ENCODE peak calls at places on chromosomes 11 and 22, in ten cellular contexts. O, G, K, T, W, P, Y, B, J and V are unnamed samples.

GRCh38 chr22:43198936-43199335 is 12.0 kb upstream of the TTLL12 start:
- DNase-seq in B (no peak), K (no peak), G (no peak), W (no peak), J (no peak), T (no peak), Y (no peak), P (no peak), O (no peak), V (no peak)

GRCh38 chr11:12166299-12167092 is 56.1 kb downstream of the MICAL2 start:
- DNase-seq in Y (no peak), W (no peak), J (no peak), P (no peak), T (no peak), K (no peak), G (no peak), B (no peak), O (no peak), V (no peak)

GRCh38 chr22:45472426-45472825 is 30.3 kb upstream of the FBLN1 start:
- DNase-seq in T (no peak), G (no peak), B (no peak), O (no peak), Y (no peak), W (no peak), K (no peak), J (no peak), P (no peak), V (no peak)

GRCh38 chr11:19679952-19680823 is 32.4 kb upstream of the NAV2 start:
- DNase-seq in Y (no peak), O (no peak), T (peak; percentile 71), B (no peak), P (peak; percentile 7), W (no peak), G (peak; percentile 77), J (peak; percentile 98), K (peak; percentile 88), V (peak; percentile 39)

GRCh38 chr22:32737811-32738210 is 63.7 kb upstream of the TIMP3 start:
- DNase-seq in O (no peak), W (no peak), G (no peak), K (no peak), B (no peak), T (no peak), Y (no peak), J (no peak), P (no peak), V (no peak)

GRCh38 chr11:70471254-70471653 is 72.9 kb downstream of the CTTN start:
- DNase-seq in P (peak; percentile 73), O (peak; percentile 55), J (no peak), K (peak; percentile 48), T (no peak), G (no peak), W (peak; percentile 9), B (no peak), Y (no peak), V (peak; percentile 69)

GRCh38 chr11:43486141-43486540 is 127.4 kb downstream of the TTC17 start:
- DNase-seq in K (no peak), G (no peak), W (no peak), T (no peak), P (peak; percentile 67), B (no peak), O (no peak), J (peak; percentile 5), Y (no peak), V (no peak)

GRCh38 chr11:131867457-131868257 is 497.2 kb downstream of the NTM start:
- DNase-seq in P (peak; percentile 91), W (no peak), Y (peak; percentile 56), O (peak; percentile 73), J (peak; percentile 91), G (peak; percentile 35), B (peak; percentile 73), K (peak; percentile 63), T (peak; percentile 47), V (peak; percentile 68)

GRCh38 chr11:66321606-66322005 is 4.8 kb upstream of the CD248 start:
- DNase-seq in P (no peak), T (no peak), W (no peak), Y (no peak), K (no peak), G (no peak), O (no peak), J (no peak), B (no peak), V (no peak)

GRCh38 chr22:17831527-17832251 is 57.4 kb upstream of the BID start:
- DNase-seq in T (no peak), J (no peak), Y (no peak), W (no peak), P (no peak), B (no peak), K (no peak), G (no peak), O (no peak), V (no peak)

GRCh38 chr11:61679301-61679700 is 890 bp upstream of the DAGLA start:
- DNase-seq in T (no peak), J (no peak), W (no peak), B (no peak), G (no peak), P (no peak), K (no peak), Y (no peak), O (no peak), V (no peak)

GRCh38 chr11:60785806-60786361 is 751 bp downstream of the MS4A10 start:
- DNase-seq in O (no peak), W (no peak), T (no peak), Y (no peak), P (no peak), J (peak; percentile 47), K (no peak), B (no peak), G (no peak), V (no peak)

GRCh38 chr11:66907751-66908173 is 50.4 kb downstream of the PC start:
- DNase-seq in T (no peak), W (no peak), P (no peak), K (no peak), G (no peak), B (no peak), J (no peak), Y (no peak), O (peak; percentile 49), V (no peak)

GRCh38 chr11:23155503-23155902 is 295.2 kb upstream of the CCDC179 start:
- DNase-seq in P (no peak), G (no peak), K (no peak), B (no peak), Y (no peak), J (no peak), W (no peak), T (no peak), O (no peak), V (no peak)

GRCh38 chr11:62580959-62581715 is 7.4 kb upstream of the EEF1G start:
- DNase-seq in B (no peak), O (no peak), G (no peak), P (no peak), T (no peak), Y (no peak), W (no peak), J (no peak), K (no peak), V (no peak)

GRCh38 chr11:35061516-35062440 is 77.2 kb upstream of the CD44 start:
- DNase-seq in T (no peak), P (no peak), J (no peak), G (peak; percentile 39), B (no peak), K (no peak), O (no peak), Y (peak; percentile 33), W (no peak), V (no peak)

GRCh38 chr22:21590809-21591641 is 23.5 kb downstream of the UBE2L3 start:
- DNase-seq in W (no peak), J (no peak), T (no peak), B (no peak), P (no peak), O (no peak), Y (no peak), K (no peak), G (peak; percentile 10), V (no peak)

GRCh38 chr11:11845066-11845465 is 3.3 kb downstream of the USP47 start:
- DNase-seq in K (peak; percentile 65), O (no peak), W (no peak), G (peak; percentile 36), J (no peak), P (no peak), T (no peak), Y (no peak), B (no peak), V (no peak)

GRCh38 chr11:118572914-118573550 is 823 bp downstream of the ARCN1 start:
- DNase-seq in B (no peak), Y (peak; percentile 6), T (no peak), O (no peak), P (peak; percentile 37), W (peak; percentile 2), K (peak; percentile 45), G (peak; percentile 11), J (peak; percentile 28), V (no peak)

GRCh38 chr22:26751217-26751616 is 93.8 kb downstream of the MIAT start:
- DNase-seq in W (no peak), P (no peak), O (peak; percentile 69), K (no peak), G (no peak), T (no peak), Y (peak; percentile 52), J (peak; percentile 22), B (no peak), V (peak; percentile 83)

GRCh38 chr11:63670077-63670737 is 969 bp downstream of the ATL3 start:
- DNase-seq in P (peak; percentile 58), O (no peak), Y (no peak), G (no peak), W (no peak), T (no peak), J (peak; percentile 69), B (no peak), K (no peak), V (no peak)

GRCh38 chr11:67642490-67643120 is 3.0 kb upstream of the TBX10 start:
- DNase-seq in G (no peak), P (no peak), Y (no peak), W (no peak), B (no peak), O (no peak), K (no peak), J (no peak), T (no peak), V (no peak)

GRCh38 chr11:133712235-133712634 is 133.1 kb downstream of the SPATA19 start:
- DNase-seq in J (no peak), P (no peak), Y (no peak), T (no peak), G (no peak), W (no peak), B (no peak), O (no peak), K (no peak), V (no peak)

GRCh38 chr11:17846852-17847453 is 112.4 kb downstream of the KCNC1 start:
- DNase-seq in G (no peak), W (no peak), P (no peak), O (peak; percentile 3), Y (no peak), B (no peak), T (no peak), K (no peak), J (peak; percentile 42), V (no peak)

GRCh38 chr11:128388182-128388815 is 199.1 kb downstream of the ETS1 start:
- DNase-seq in P (no peak), Y (peak; percentile 26), J (no peak), B (no peak), K (no peak), G (no peak), T (peak; percentile 35), W (no peak), O (peak; percentile 11), V (no peak)

GRCh38 chr11:128336203-128336602 is 251.2 kb downstream of the ETS1 start:
- DNase-seq in G (no peak), B (no peak), J (peak; percentile 71), Y (peak; percentile 15), P (no peak), K (no peak), W (no peak), T (peak; percentile 26), O (peak; percentile 82), V (no peak)

GRCh38 chr22:39209756-39210155 is 35.0 kb downstream of the PDGFB start:
- DNase-seq in T (no peak), J (no peak), K (no peak), Y (peak; percentile 86), O (no peak), G (no peak), W (no peak), B (peak; percentile 23), P (no peak), V (no peak)

GRCh38 chr22:17910561-17911311 is 113.6 kb downstream of the MICAL3 start:
- DNase-seq in T (peak; percentile 40), B (no peak), G (peak; percentile 39), O (peak; percentile 57), Y (no peak), W (no peak), J (peak; percentile 84), K (peak; percentile 49), P (peak; percentile 29), V (no peak)